ENCODE peak calls at places on chromosomes 5 and 9, in five cellular contexts. N, S, T, Q and F are unnamed samples.

GRCh38 chr9:110155744-110156143 is 52.2 kb downstream of the C9orf152 start:
- DNase-seq in N (no peak), S (no peak), T (no peak), Q (no peak), F (no peak)

GRCh38 chr5:140228364-140228837 is 53.4 kb downstream of the CYSTM1 start:
- DNase-seq in N (peak), S (no peak), T (no peak), Q (no peak), F (no peak)

GRCh38 chr9:133991964-133992779 is at the start of gene VAV2:
- DNase-seq in N (peak), S (peak), T (peak), Q (peak), F (peak)

GRCh38 chr5:109410389-109411174 is 808 bp upstream of the PJA2 start:
- DNase-seq in N (peak), S (peak), T (peak), Q (peak), F (peak)

GRCh38 chr5:15526413-15526812 is 26.4 kb downstream of the FBXL7 start:
- DNase-seq in N (no peak), S (no peak), T (no peak), Q (no peak), F (no peak)

GRCh38 chr5:88956416-88956815 is 73.4 kb upstream of the MEF2C start:
- DNase-seq in N (no peak), S (no peak), T (no peak), Q (no peak), F (no peak)

GRCh38 chr5:77129386-77129785 is 42.3 kb upstream of the ZBED3 start:
- DNase-seq in N (no peak), S (no peak), T (peak), Q (peak), F (peak)

GRCh38 chr5:18220631-18221030 is 586.4 kb downstream of the TAF11L14 start:
- DNase-seq in N (no peak), S (no peak), T (no peak), Q (peak), F (no peak)

GRCh38 chr9:72871685-72872084 is 81.2 kb downstream of the ALDH1A1 start:
- DNase-seq in N (no peak), S (no peak), T (peak), Q (peak), F (no peak)

GRCh38 chr9:125663127-125663526 is 43.9 kb downstream of the MAPKAP1 start:
- DNase-seq in N (no peak), S (no peak), T (peak), Q (peak), F (no peak)

GRCh38 chr9:125103021-125103420 is 40.3 kb downstream of the SCAI start:
- DNase-seq in N (no peak), S (no peak), T (no peak), Q (no peak), F (no peak)

GRCh38 chr9:131018621-131019020 is 9.6 kb downstream of the LAMC3 start:
- DNase-seq in N (no peak), S (peak), T (no peak), Q (no peak), F (no peak)

GRCh38 chr5:38607396-38607795 is 51.0 kb upstream of the LIFR start:
- DNase-seq in N (no peak), S (no peak), T (peak), Q (peak), F (no peak)

GRCh38 chr9:98860871-98861293 is 53.4 kb downstream of the GALNT12 start:
- DNase-seq in N (peak), S (peak), T (peak), Q (peak), F (no peak)

GRCh38 chr5:96734871-96735325 is 72.7 kb downstream of the CAST start:
- DNase-seq in N (no peak), S (no peak), T (peak), Q (no peak), F (no peak)

GRCh38 chr5:96725257-96725656 is 63.1 kb downstream of the CAST start:
- DNase-seq in N (no peak), S (no peak), T (no peak), Q (no peak), F (no peak)

GRCh38 chr5:96733771-96734498 is 71.8 kb downstream of the CAST start:
- DNase-seq in N (no peak), S (no peak), T (no peak), Q (no peak), F (no peak)

GRCh38 chr5:96726802-96727201 is 64.6 kb downstream of the CAST start:
- DNase-seq in N (no peak), S (no peak), T (no peak), Q (no peak), F (no peak)

GRCh38 chr5:96729156-96729555 is 67.0 kb downstream of the CAST start:
- DNase-seq in N (no peak), S (no peak), T (peak), Q (no peak), F (no peak)
- TF ChIP-seq CTCF in N (peak), S (peak), T (peak), Q (peak), F (no peak)

DNA sequence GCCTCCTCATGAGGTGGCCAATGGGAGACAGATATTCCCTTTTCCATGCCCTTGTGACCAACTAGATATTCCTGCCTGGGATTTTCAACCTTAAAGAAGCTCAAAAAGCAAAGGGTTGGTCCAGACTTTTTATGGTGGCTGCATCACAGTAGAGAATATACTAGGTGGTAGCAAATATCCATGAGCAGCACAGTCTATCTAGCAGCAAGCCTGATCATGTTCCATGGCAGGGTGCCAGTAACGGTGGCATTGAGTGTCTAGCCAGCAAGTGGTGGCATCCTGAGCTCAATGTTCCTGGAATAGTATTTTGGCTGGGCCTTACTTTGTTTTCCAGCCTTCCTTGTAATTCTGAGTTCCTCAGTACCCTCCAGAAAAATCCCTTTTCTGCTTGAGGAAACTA is 25.8 kb downstream of the CDC25C start:
- DNase-seq in N (peak), S (peak), T (no peak), Q (no peak), F (no peak)
- TF ChIP-seq CTCF in N (peak), S (peak), T (no peak), Q (no peak), F (no peak)

GRCh38 chr5:145887217-145887616 is 14.4 kb upstream of the GRXCR2 start:
- DNase-seq in N (no peak), S (no peak), T (no peak), Q (peak), F (no peak)
- TF ChIP-seq CTCF in N (no peak), S (no peak), T (no peak), Q (peak), F (no peak)

GRCh38 chr5:100776244-100776643 is 126.8 kb downstream of the ST8SIA4 start:
- DNase-seq in N (no peak), S (no peak), T (no peak), Q (peak), F (no peak)

GRCh38 chr5:100777680-100778281 is 125.3 kb downstream of the ST8SIA4 start:
- DNase-seq in N (peak), S (no peak), T (peak), Q (peak), F (no peak)

GRCh38 chr5:100771181-100771580 is 131.9 kb downstream of the ST8SIA4 start:
- DNase-seq in N (no peak), S (no peak), T (no peak), Q (no peak), F (no peak)

GRCh38 chr5:100772548-100772947 is 130.5 kb downstream of the ST8SIA4 start:
- DNase-seq in N (no peak), S (no peak), T (no peak), Q (no peak), F (no peak)

GRCh38 chr5:100772011-100772410 is 131.1 kb downstream of the ST8SIA4 start:
- DNase-seq in N (no peak), S (no peak), T (no peak), Q (no peak), F (no peak)
- TF ChIP-seq CTCF in N (no peak), S (no peak), T (no peak), Q (no peak), F (no peak)